ENCODE peak calls at places on chromosomes 12 and 14, in ten cellular contexts. B is H1, T is hepatocyte, P is GM23248, L is PC-9, Y is A549, C is IMR-90, G is PC-3, N is mesenchymal stem cell, H is neural progenitor cell. I is an unnamed sample.

GRCh38 chr12:132374821-132375445 is 45.5 kb upstream of the GALNT9 start:
- DNase-seq in B (no peak), T (no peak), P (no peak), L (no peak), Y (no peak), C (no peak), G (no peak), N (no peak), H (no peak), I (no peak)

GRCh38 chr12:66819587-66819986 is 140.7 kb upstream of the GRIP1 start:
- DNase-seq in B (no peak), T (no peak), P (no peak), L (no peak), Y (no peak), C (no peak), G (no peak), N (no peak), H (no peak), I (no peak)

GRCh38 chr12:118544569-118544968 is 168.2 kb downstream of the SUDS3 start:
- DNase-seq in B (no peak), T (no peak), P (peak; percentile 41), L (no peak), Y (peak; percentile 27), C (peak; percentile 11), G (peak; percentile 65), N (peak; percentile 45), H (no peak), I (no peak)

GRCh38 chr14:100620437-100621100 is 33.4 kb upstream of the BEGAIN start:
- DNase-seq in B (no peak), T (no peak), P (no peak), L (no peak), Y (no peak), C (no peak), G (no peak), N (no peak), H (no peak), I (no peak)

GRCh38 chr12:53502331-53502730 is 1.2 kb downstream of the TARBP2 start:
- DNase-seq in B (no peak), T (no peak), P (no peak), L (no peak), Y (no peak), C (no peak), G (no peak), N (no peak), H (no peak), I (no peak)

GRCh38 chr12:107106241-107107025 is 13.1 kb upstream of the CRY1 start:
- DNase-seq in B (no peak), T (no peak), P (no peak), L (no peak), Y (no peak), C (no peak), G (no peak), N (no peak), H (no peak), I (no peak)

GRCh38 chr14:100875861-100876590 is 27.5 kb downstream of the RTL1 start:
- DNase-seq in B (no peak), T (no peak), P (no peak), L (no peak), Y (no peak), C (no peak), G (no peak), N (no peak), H (no peak), I (no peak)

GRCh38 chr12:45331552-45331951 is 115.7 kb downstream of the ANO6 start:
- DNase-seq in B (no peak), T (no peak), P (no peak), L (no peak), Y (no peak), C (peak; percentile 6), G (no peak), N (no peak), H (no peak), I (no peak)

GRCh38 chr14:51304428-51304827 is 64.4 kb downstream of the TMX1 start:
- DNase-seq in B (no peak), T (no peak), P (peak; percentile 82), L (no peak), Y (peak; percentile 14), C (peak; percentile 80), G (no peak), N (peak; percentile 88), H (no peak), I (peak; percentile 53)

GRCh38 chr14:64763801-64764511 is 59.7 kb downstream of the PLEKHG3 start:
- DNase-seq in B (no peak), T (peak; percentile 40), P (peak; percentile 74), L (no peak), Y (peak; percentile 65), C (peak; percentile 55), G (peak; percentile 12), N (peak; percentile 80), H (peak; percentile 41), I (peak; percentile 46)

GRCh38 chr12:42086021-42086420 is 58.7 kb downstream of the GXYLT1 start:
- DNase-seq in B (no peak), T (peak; percentile 22), P (peak; percentile 17), L (no peak), Y (no peak), C (peak; percentile 63), G (no peak), N (peak; percentile 15), H (no peak), I (no peak)

GRCh38 chr12:76623929-76624328 is 64.4 kb upstream of the OSBPL8 start:
- DNase-seq in B (no peak), T (no peak), P (peak; percentile 78), L (peak; percentile 52), Y (no peak), C (peak; percentile 71), G (peak; percentile 86), N (no peak), H (no peak), I (no peak)

GRCh38 chr12:113984464-113984863 is 18.3 kb upstream of the RBM19 start:
- DNase-seq in B (no peak), T (no peak), P (no peak), L (no peak), Y (no peak), C (no peak), G (no peak), N (no peak), H (no peak), I (no peak)

GRCh38 chr14:76654573-76654955 is 106.7 kb upstream of the VASH1 start:
- DNase-seq in B (no peak), T (no peak), P (no peak), L (no peak), Y (no peak), C (no peak), G (no peak), N (no peak), H (no peak), I (peak; percentile 17)

GRCh38 chr14:69632752-69633151 is 21.4 kb downstream of the SUSD6 start:
- DNase-seq in B (no peak), T (no peak), P (no peak), L (no peak), Y (no peak), C (no peak), G (no peak), N (no peak), H (no peak), I (no peak)
- H3K4me2 ChIP-seq in B (peak overlapping the region; percentile 2), T (peak overlapping the region; percentile 50), P (no peak overlapping the region), L (no peak overlapping the region), Y (no peak overlapping the region), C (no peak overlapping the region), G (no peak overlapping the region), N (no peak overlapping the region), H (peak overlapping the region; percentile 56), I (no peak overlapping the region)

DNA sequence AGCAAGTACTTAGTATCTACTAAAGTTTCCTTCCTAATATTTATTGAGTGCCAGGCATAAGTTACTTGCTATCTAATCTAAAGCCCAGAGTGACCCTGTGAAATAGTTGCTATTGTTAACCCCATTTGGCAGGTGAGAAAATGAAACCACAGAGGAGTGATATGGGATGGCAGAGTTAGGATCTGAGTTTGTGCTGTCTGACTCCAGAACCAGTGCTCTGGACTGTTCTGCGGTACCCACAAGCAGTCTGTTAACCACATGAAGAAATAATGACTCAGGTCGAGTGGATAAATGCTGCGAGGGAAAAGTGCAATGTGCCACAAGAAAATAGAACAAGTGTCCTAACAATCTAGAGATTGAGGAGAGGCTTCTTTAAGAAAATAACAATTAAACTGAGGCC is 60.7 kb upstream of the GZMB start:
- DNase-seq in B (no peak), T (no peak), P (no peak), L (no peak), Y (no peak), C (no peak), G (no peak), N (no peak), H (no peak), I (no peak)
- H3K4me2 ChIP-seq in B (no peak overlapping the region), T (no peak overlapping the region), P (no peak overlapping the region), L (no peak overlapping the region), Y (no peak overlapping the region), C (no peak overlapping the region), G (no peak overlapping the region), N (no peak overlapping the region), H (no peak overlapping the region), I (no peak overlapping the region)

GRCh38 chr14:29580763-29581162 is 346.9 kb downstream of the PRKD1 start:
- DNase-seq in B (no peak), T (no peak), P (no peak), L (no peak), Y (no peak), C (no peak), G (no peak), N (no peak), H (no peak), I (no peak)

DNA sequence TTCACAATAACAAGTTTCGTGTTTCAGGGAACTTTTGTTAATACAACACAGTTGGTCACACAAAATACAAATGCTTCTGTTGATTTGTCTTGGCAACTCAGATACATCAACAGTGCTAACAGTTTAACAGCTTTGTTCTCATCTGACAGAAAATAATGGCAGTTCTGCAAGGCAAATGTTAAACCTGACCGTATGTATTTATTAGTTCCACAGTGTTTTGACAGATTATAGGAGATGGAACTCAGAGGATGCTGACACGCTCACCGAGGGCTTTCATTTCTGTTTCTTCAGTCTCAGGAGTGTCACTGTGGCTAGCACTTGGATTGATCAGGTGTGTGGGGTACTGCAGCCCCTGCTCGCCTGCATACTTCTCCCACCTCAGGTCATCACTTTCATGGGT is 350.6 kb downstream of the PRKD1 start:
- DNase-seq in B (no peak), T (no peak), P (no peak), L (no peak), Y (no peak), C (peak; percentile 42), G (no peak), N (no peak), H (no peak), I (no peak)
- H3K4me2 ChIP-seq in B (no peak overlapping the region), T (no peak overlapping the region), P (no peak overlapping the region), L (no peak overlapping the region), Y (no peak overlapping the region), C (peak overlapping the region; percentile 10), G (no peak overlapping the region), N (no peak overlapping the region), H (no peak overlapping the region), I (no peak overlapping the region)

DNA sequence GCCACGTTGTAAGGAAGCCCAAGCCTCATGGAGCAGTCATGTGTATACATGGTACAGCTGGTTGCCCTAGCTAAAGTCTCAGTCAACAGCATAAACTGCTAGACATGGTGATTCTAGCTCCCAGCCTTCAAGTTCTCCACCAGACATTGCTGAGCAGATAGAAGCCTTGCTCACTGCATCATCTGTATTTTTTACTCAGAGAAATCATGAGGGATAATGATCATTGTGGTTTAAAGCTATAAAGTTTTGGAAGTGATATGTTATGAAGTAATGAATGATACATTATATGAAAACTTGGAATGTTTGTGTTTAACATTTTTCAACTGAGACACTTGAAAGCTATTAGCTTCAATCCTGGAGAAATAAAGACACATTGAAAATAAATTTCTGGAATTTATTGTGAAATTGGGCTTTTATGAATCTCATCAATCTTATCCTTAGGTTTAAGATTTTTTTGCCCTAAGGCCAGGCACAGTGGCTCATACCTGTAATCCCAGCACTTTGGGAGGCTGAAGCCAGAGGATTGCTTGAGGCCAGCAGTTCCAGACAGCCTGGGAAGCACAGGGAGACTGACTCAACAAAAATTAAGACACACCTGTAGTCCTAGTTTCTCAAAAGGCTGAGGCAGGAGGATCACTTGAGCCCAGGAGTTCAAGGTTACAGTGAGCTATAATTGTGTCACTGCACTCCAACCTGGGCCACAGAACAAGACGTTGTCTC is 5.6 kb upstream of the NFATC4 start:
- DNase-seq in B (no peak), T (no peak), P (peak; percentile 75), L (no peak), Y (no peak), C (peak; percentile 42), G (no peak), N (no peak), H (no peak), I (no peak)
- H3K4me2 ChIP-seq in B (no peak overlapping the region), T (no peak overlapping the region), P (peak overlapping the region; percentile 34), L (no peak overlapping the region), Y (no peak overlapping the region), C (no peak overlapping the region), G (no peak overlapping the region), N (no peak overlapping the region), H (no peak overlapping the region), I (no peak overlapping the region)